ENCODE peak calls at places on chromosomes 5 and 9, in ten cellular contexts. H, W, E, J, K, Q, O, L, Y and M are unnamed samples.

GRCh38 chr9:22097712-22098111 is 88.6 kb upstream of the CDKN2B start:
- DNase-seq in H (peak), W (no peak), E (no peak), J (no peak), K (no peak), Q (peak), O (no peak), L (no peak), Y (no peak), M (no peak)

GRCh38 chr9:70030156-70030555 is 13.5 kb upstream of the MAMDC2 start:
- DNase-seq in H (peak), W (no peak), E (no peak), J (no peak), K (no peak), Q (no peak), O (no peak), L (no peak), Y (no peak), M (no peak)

GRCh38 chr5:159262472-159262858 is 625 bp upstream of the UBLCP1 start:
- DNase-seq in H (peak), W (no peak), E (no peak), J (no peak), K (peak), Q (no peak), O (peak), L (no peak), Y (no peak), M (no peak)

GRCh38 chr5:171475551-171476035 is 56.1 kb downstream of the FGF18 start:
- DNase-seq in H (no peak), W (no peak), E (no peak), J (no peak), K (no peak), Q (no peak), O (no peak), L (no peak), Y (no peak), M (no peak)

GRCh38 chr5:9546973-9547947 is 1.4 kb upstream of the SEMA5A start:
- DNase-seq in H (peak), W (no peak), E (no peak), J (no peak), K (no peak), Q (peak), O (no peak), L (no peak), Y (no peak), M (no peak)

GRCh38 chr9:113879318-113879717 is 3.2 kb downstream of the ZNF618 start:
- DNase-seq in H (no peak), W (no peak), E (no peak), J (peak), K (no peak), Q (no peak), O (no peak), L (no peak), Y (no peak), M (no peak)

GRCh38 chr5:6540111-6540830 is 91.6 kb downstream of the UBE2QL1 start:
- DNase-seq in H (no peak), W (no peak), E (no peak), J (no peak), K (no peak), Q (peak), O (no peak), L (no peak), Y (no peak), M (no peak)

GRCh38 chr5:75053286-75054109 is 1.1 kb upstream of the GCNT4 start:
- DNase-seq in H (peak), W (no peak), E (peak), J (peak), K (peak), Q (peak), O (peak), L (peak), Y (no peak), M (no peak)